ENCODE peak calls at places on chromosomes 7 and 10, in eight cellular contexts. One of them, this sample, is unnamed.

GRCh38 chr7:142866361-142867096 is 11.7 kb downstream of the EPHB6 start:
- DNase-seq in Right ventricle myocardium superior: no peak
- DNase-seq in NCI-H1436: no peak
- DNase-seq in glomerular endothelial cell: no peak
- DNase-seq in HL-60: peak; percentile 25
- DNase-seq in SIG-M5: no peak
- DNase-seq in GM12864: no peak
- DNase-seq in substantia nigra: no peak
- DNase-seq in this sample: no peak

GRCh38 chr10:68668972-68669371 is 52.1 kb upstream of the CCAR1 start:
- DNase-seq in HL-60: no peak
- DNase-seq in GM12864: no peak
- DNase-seq in Right ventricle myocardium superior: no peak
- DNase-seq in glomerular endothelial cell: no peak
- DNase-seq in NCI-H1436: no peak
- DNase-seq in substantia nigra: no peak
- DNase-seq in SIG-M5: no peak
- DNase-seq in this sample: no peak

GRCh38 chr10:97336446-97336845 is 1.9 kb upstream of the FRAT2 start:
- DNase-seq in HL-60: no peak
- DNase-seq in SIG-M5: no peak
- DNase-seq in Right ventricle myocardium superior: no peak
- DNase-seq in glomerular endothelial cell: no peak
- DNase-seq in NCI-H1436: no peak
- DNase-seq in GM12864: no peak
- DNase-seq in substantia nigra: no peak
- DNase-seq in this sample: no peak

GRCh38 chr7:37815969-37816371 is 32.4 kb upstream of the NME8 start:
- DNase-seq in HL-60: no peak
- DNase-seq in GM12864: no peak
- DNase-seq in glomerular endothelial cell: no peak
- DNase-seq in Right ventricle myocardium superior: no peak
- DNase-seq in SIG-M5: no peak
- DNase-seq in NCI-H1436: no peak
- DNase-seq in substantia nigra: no peak
- DNase-seq in this sample: no peak

GRCh38 chr10:66934711-66935110 is 8.9 kb downstream of the LRRTM3 start:
- DNase-seq in NCI-H1436: no peak
- DNase-seq in Right ventricle myocardium superior: no peak
- DNase-seq in GM12864: no peak
- DNase-seq in substantia nigra: no peak
- DNase-seq in SIG-M5: no peak
- DNase-seq in glomerular endothelial cell: no peak
- DNase-seq in HL-60: no peak
- DNase-seq in this sample: no peak

GRCh38 chr10:97647556-97647955 is 7.1 kb downstream of the PI4K2A start:
- DNase-seq in glomerular endothelial cell: no peak
- DNase-seq in Right ventricle myocardium superior: no peak
- DNase-seq in GM12864: no peak
- DNase-seq in SIG-M5: no peak
- DNase-seq in substantia nigra: no peak
- DNase-seq in NCI-H1436: no peak
- DNase-seq in HL-60: no peak
- DNase-seq in this sample: no peak

GRCh38 chr10:48470115-48470892 is 134.6 kb downstream of the ARHGAP22 start:
- DNase-seq in HL-60: no peak
- DNase-seq in substantia nigra: peak; percentile 41
- DNase-seq in NCI-H1436: no peak
- DNase-seq in Right ventricle myocardium superior: no peak
- DNase-seq in GM12864: no peak
- DNase-seq in glomerular endothelial cell: peak; percentile 33
- DNase-seq in SIG-M5: no peak
- DNase-seq in this sample: peak; percentile 26

GRCh38 chr7:68963547-68963946 is 634.7 kb upstream of the AUTS2 start:
- DNase-seq in GM12864: no peak
- DNase-seq in SIG-M5: no peak
- DNase-seq in NCI-H1436: no peak
- DNase-seq in substantia nigra: no peak
- DNase-seq in HL-60: no peak
- DNase-seq in Right ventricle myocardium superior: no peak
- DNase-seq in glomerular endothelial cell: no peak
- DNase-seq in this sample: no peak

GRCh38 chr10:112721080-112721698 is 228.9 kb upstream of the TCF7L2 start:
- DNase-seq in HL-60: peak; percentile 28
- DNase-seq in glomerular endothelial cell: no peak
- DNase-seq in SIG-M5: no peak
- DNase-seq in NCI-H1436: no peak
- DNase-seq in GM12864: no peak
- DNase-seq in Right ventricle myocardium superior: no peak
- DNase-seq in substantia nigra: no peak
- DNase-seq in this sample: no peak

GRCh38 chr10:132764108-132764507 is 21.8 kb downstream of the NKX6-2 start:
- DNase-seq in substantia nigra: no peak
- DNase-seq in glomerular endothelial cell: no peak
- DNase-seq in HL-60: no peak
- DNase-seq in SIG-M5: no peak
- DNase-seq in GM12864: no peak
- DNase-seq in NCI-H1436: no peak
- DNase-seq in Right ventricle myocardium superior: no peak
- DNase-seq in this sample: no peak

GRCh38 chr7:4834601-4835397 is 27.0 kb downstream of the PAPOLB start:
- DNase-seq in Right ventricle myocardium superior: peak; percentile 25
- DNase-seq in GM12864: no peak
- DNase-seq in SIG-M5: no peak
- DNase-seq in NCI-H1436: no peak
- DNase-seq in substantia nigra: no peak
- DNase-seq in HL-60: no peak
- DNase-seq in glomerular endothelial cell: no peak
- DNase-seq in this sample: no peak

GRCh38 chr7:35823440-35823839 is 22.6 kb downstream of the SEPTIN7 start:
- DNase-seq in substantia nigra: no peak
- DNase-seq in Right ventricle myocardium superior: no peak
- DNase-seq in glomerular endothelial cell: no peak
- DNase-seq in NCI-H1436: no peak
- DNase-seq in GM12864: no peak
- DNase-seq in HL-60: no peak
- DNase-seq in SIG-M5: no peak
- DNase-seq in this sample: no peak

GRCh38 chr10:87054373-87055295 is 34.5 kb downstream of the FAM25A start:
- DNase-seq in substantia nigra: no peak
- DNase-seq in glomerular endothelial cell: no peak
- DNase-seq in Right ventricle myocardium superior: no peak
- DNase-seq in GM12864: peak; percentile 8
- DNase-seq in HL-60: no peak
- DNase-seq in NCI-H1436: no peak
- DNase-seq in SIG-M5: peak; percentile 3
- DNase-seq in this sample: no peak